ENCODE peak calls at places on chromosome 20, in eight cellular contexts. C is HepG2, V is left lung, L is astrocyte of the cerebellum, O is body of pancreas, I is H7, S is heart right ventricle, N is A549. A is an unnamed sample.

GRCh38 chr20:11492391-11492790 is 425.3 kb upstream of the BTBD3 start:
- DNase-seq in C (no peak), V (no peak), L (no peak), O (no peak), I (no peak), S (no peak), N (no peak), A (no peak)

GRCh38 chr20:61499859-61500258 is 247.8 kb downstream of the CDH4 start:
- DNase-seq in C (no peak), V (no peak), L (no peak), O (no peak), I (no peak), S (no peak), N (peak; percentile 27), A (no peak)

GRCh38 chr20:52312131-52312729 is 120.7 kb upstream of the ZFP64 start:
- DNase-seq in C (peak; percentile 70), V (no peak), L (peak; percentile 42), O (peak; percentile 52), I (peak; percentile 18), S (no peak), N (peak; percentile 69), A (peak; percentile 17)

GRCh38 chr20:45405566-45406259 is 2.4 kb upstream of the DBNDD2 start:
- DNase-seq in C (no peak), V (no peak), L (no peak), O (no peak), I (peak; percentile 85), S (peak; percentile 71), N (no peak), A (no peak)

GRCh38 chr20:16107172-16107870 is 465.9 kb downstream of the KIF16B start:
- DNase-seq in C (no peak), V (no peak), L (no peak), O (no peak), I (no peak), S (no peak), N (no peak), A (no peak)

GRCh38 chr20:19802099-19802491 is 44.0 kb downstream of the RIN2 start:
- DNase-seq in C (no peak), V (no peak), L (no peak), O (no peak), I (no peak), S (no peak), N (no peak), A (no peak)

GRCh38 chr20:64139200-64140081 is 24.8 kb upstream of the MYT1 start:
- DNase-seq in C (no peak), V (peak; percentile 21), L (no peak), O (no peak), I (peak; percentile 64), S (no peak), N (no peak), A (no peak)

GRCh38 chr20:51800769-51801219 is 1.5 kb downstream of the SALL4 start:
- DNase-seq in C (no peak), V (peak; percentile 32), L (no peak), O (peak; percentile 20), I (peak; percentile 61), S (no peak), N (peak; percentile 42), A (no peak)

GRCh38 chr20:14245368-14245970 is 91.9 kb downstream of the FLRT3 start:
- DNase-seq in C (no peak), V (no peak), L (no peak), O (no peak), I (no peak), S (no peak), N (no peak), A (peak; percentile 25)

GRCh38 chr20:9516658-9516987 is 2.2 kb downstream of the LAMP5 start:
- DNase-seq in C (no peak), V (no peak), L (no peak), O (no peak), I (peak; percentile 17), S (no peak), N (no peak), A (no peak)

GRCh38 chr20:9518776-9519175 is 4.4 kb downstream of the LAMP5 start:
- DNase-seq in C (no peak), V (no peak), L (no peak), O (no peak), I (peak; percentile 71), S (no peak), N (no peak), A (no peak)

GRCh38 chr20:9515211-9515580 is 806 bp downstream of the LAMP5 start:
- DNase-seq in C (no peak), V (no peak), L (no peak), O (no peak), I (peak; percentile 31), S (no peak), N (no peak), A (no peak)

GRCh38 chr20:9515761-9516657 is 1.6 kb downstream of the LAMP5 start:
- DNase-seq in C (no peak), V (peak; percentile 67), L (peak; percentile 51), O (no peak), I (peak; percentile 71), S (no peak), N (no peak), A (no peak)

DNA sequence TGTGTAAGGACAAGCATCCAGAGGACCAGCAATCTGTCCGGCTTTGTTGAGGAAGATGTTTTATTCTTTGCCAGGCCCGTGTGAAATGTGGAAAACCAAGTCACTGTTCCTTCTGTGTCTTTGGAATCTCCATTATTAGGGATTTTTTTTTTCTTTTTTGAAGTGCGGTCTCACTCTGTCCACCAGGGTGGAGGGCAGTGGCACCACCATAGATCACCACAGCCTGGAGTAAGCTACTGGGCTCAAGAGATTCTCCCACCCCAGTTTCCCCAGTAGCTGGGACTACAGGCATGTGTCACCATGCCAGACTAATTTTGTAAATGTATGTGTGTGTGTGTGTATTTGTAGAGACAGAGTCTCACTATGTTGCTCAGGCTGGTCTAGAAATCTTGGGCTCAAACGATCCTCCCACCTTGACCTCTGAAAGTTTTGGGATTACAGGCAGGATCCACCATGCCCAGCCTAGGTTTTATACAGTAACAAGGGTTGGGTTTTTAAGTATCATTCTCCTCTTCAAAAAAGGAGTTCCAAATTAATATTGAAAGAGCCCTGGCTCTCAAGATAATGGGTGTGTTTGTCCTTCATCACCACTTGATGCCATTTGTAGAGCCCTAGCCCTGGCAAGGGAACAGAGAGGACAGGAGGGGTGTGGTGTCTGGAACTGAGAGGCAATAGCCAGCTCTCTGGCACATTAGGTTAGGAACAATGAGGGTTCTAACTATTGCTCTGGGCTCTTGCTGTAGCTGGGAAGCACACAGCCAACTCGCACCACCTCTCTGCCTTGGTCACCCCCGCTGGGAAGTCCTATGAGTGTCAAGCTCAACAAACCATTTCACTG is 3.1 kb downstream of the LAMP5 start:
- DNase-seq in C (no peak), V (peak; percentile 51), L (no peak), O (no peak), I (peak; percentile 20), S (no peak), N (no peak), A (no peak)
- H3K4me3 ChIP-seq in C (no peak overlapping the region), V (no peak overlapping the region), L (no peak overlapping the region), O (no peak overlapping the region), I (no peak overlapping the region), S (no peak overlapping the region), N (no peak overlapping the region), A (no peak overlapping the region)

GRCh38 chr20:18793625-18794427 is 19.8 kb upstream of the SCP2D1 start:
- DNase-seq in C (peak; percentile 97), V (peak; percentile 92), L (peak; percentile 71), O (peak; percentile 94), I (peak; percentile 78), S (peak; percentile 85), N (peak; percentile 94), A (peak; percentile 61)
- H3K4me3 ChIP-seq in C (peak overlapping the region; percentile 78), V (peak overlapping the region; percentile 45), L (peak overlapping the region; percentile 83), O (peak overlapping the region; percentile 47), I (peak overlapping the region; percentile 61), S (peak overlapping the region; percentile 68), N (peak overlapping the region; percentile 74), A (peak overlapping the region; percentile 61)

GRCh38 chr20:44034451-44034850 is 119.8 kb downstream of the TOX2 start:
- DNase-seq in C (no peak), V (no peak), L (no peak), O (no peak), I (no peak), S (no peak), N (no peak), A (no peak)

GRCh38 chr20:44033344-44033743 is 118.7 kb downstream of the TOX2 start:
- DNase-seq in C (no peak), V (no peak), L (no peak), O (no peak), I (no peak), S (no peak), N (no peak), A (no peak)

GRCh38 chr20:44033873-44034272 is 119.2 kb downstream of the TOX2 start:
- DNase-seq in C (no peak), V (no peak), L (no peak), O (no peak), I (no peak), S (no peak), N (no peak), A (no peak)

GRCh38 chr20:44034965-44035635 is 120.4 kb downstream of the TOX2 start:
- DNase-seq in C (no peak), V (no peak), L (no peak), O (no peak), I (no peak), S (no peak), N (no peak), A (no peak)

DNA sequence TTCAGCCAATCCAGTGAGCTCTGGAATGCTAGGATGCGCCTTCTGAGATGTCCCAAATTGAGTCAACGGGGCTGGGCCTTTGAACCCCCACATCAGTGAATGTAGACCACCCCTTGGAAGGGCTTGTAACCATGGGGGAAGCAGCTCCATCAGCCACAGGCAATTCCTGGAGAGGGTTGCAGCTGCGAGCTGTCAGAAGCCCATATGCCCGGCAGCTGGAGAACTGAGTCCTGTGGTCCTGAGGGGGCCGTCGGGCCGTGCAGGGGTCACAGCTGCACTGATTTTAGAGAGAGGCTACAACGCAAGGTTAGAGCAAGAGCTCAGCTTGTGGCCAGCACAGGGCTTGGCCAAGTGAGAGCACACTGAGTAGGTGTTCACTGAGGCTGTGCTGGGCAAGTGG is 121.3 kb downstream of the TOX2 start:
- DNase-seq in C (no peak), V (no peak), L (no peak), O (no peak), I (no peak), S (no peak), N (no peak), A (no peak)
- H3K4me3 ChIP-seq in C (no peak overlapping the region), V (no peak overlapping the region), L (no peak overlapping the region), O (no peak overlapping the region), I (no peak overlapping the region), S (no peak overlapping the region), N (no peak overlapping the region), A (no peak overlapping the region)

GRCh38 chr20:38672504-38672903 is 51.8 kb upstream of the SLC32A1 start:
- DNase-seq in C (no peak), V (no peak), L (no peak), O (no peak), I (no peak), S (no peak), N (no peak), A (no peak)

GRCh38 chr20:38674178-38675133 is 49.8 kb upstream of the SLC32A1 start:
- DNase-seq in C (no peak), V (peak; percentile 40), L (no peak), O (peak; percentile 30), I (peak; percentile 98), S (peak; percentile 34), N (no peak), A (no peak)

GRCh38 chr20:38673731-38674177 is 50.5 kb upstream of the SLC32A1 start:
- DNase-seq in C (no peak), V (no peak), L (no peak), O (no peak), I (no peak), S (no peak), N (no peak), A (no peak)

GRCh38 chr20:38671701-38672292 is 52.5 kb upstream of the SLC32A1 start:
- DNase-seq in C (no peak), V (no peak), L (no peak), O (no peak), I (no peak), S (no peak), N (no peak), A (no peak)

GRCh38 chr20:38673261-38673660 is 51.0 kb upstream of the SLC32A1 start:
- DNase-seq in C (no peak), V (no peak), L (no peak), O (no peak), I (no peak), S (no peak), N (no peak), A (no peak)
- H3K4me3 ChIP-seq in C (no peak overlapping the region), V (no peak overlapping the region), L (no peak overlapping the region), O (no peak overlapping the region), I (peak overlapping the region; percentile 75), S (no peak overlapping the region), N (no peak overlapping the region), A (peak overlapping the region; percentile 73)

A was measured in skeletal muscle cell.